ENCODE peak calls at places on chromosome 12, in seven cellular contexts. A is SK-N-SH, I is K562, C is HepG2, P is H1, L is GM12878, T is HCT116. J is an unnamed sample.

GRCh38 chr12:22415342-22416309 is 81.1 kb upstream of the ST8SIA1 start:
- DNase-seq in A (no peak), I (no peak), C (no peak), P (no peak), L (no peak), T (no peak), J (no peak)

GRCh38 chr12:81610955-81611889 is 147.9 kb downstream of the PPFIA2 start:
- DNase-seq in A (peak; percentile 15), I (no peak), C (peak; percentile 28), P (peak; percentile 45), L (no peak), T (no peak), J (peak; percentile 2)

GRCh38 chr12:5185435-5186069 is 141.9 kb downstream of the KCNA5 start:
- DNase-seq in A (no peak), I (no peak), C (no peak), P (no peak), L (no peak), T (no peak), J (no peak)

GRCh38 chr12:96396209-96396608 is 4.0 kb downstream of the CDK17 start:
- DNase-seq in A (no peak), I (no peak), C (no peak), P (no peak), L (no peak), T (no peak), J (no peak)

GRCh38 chr12:78891646-78892353 is 27.2 kb downstream of the SYT1 start:
- DNase-seq in A (no peak), I (no peak), C (no peak), P (no peak), L (no peak), T (no peak), J (no peak)

GRCh38 chr12:122079038-122079531 is 529 bp downstream of the MLXIP start:
- DNase-seq in A (peak; percentile 44), I (no peak), C (no peak), P (peak; percentile 75), L (no peak), T (no peak), J (peak; percentile 39)

GRCh38 chr12:14417717-14418116 is 52.2 kb downstream of the ATF7IP start:
- DNase-seq in A (peak; percentile 46), I (peak; percentile 53), C (peak; percentile 33), P (peak; percentile 72), L (no peak), T (no peak), J (peak; percentile 96)

GRCh38 chr12:53820907-53821306 is 69.1 kb upstream of the CISTR start:
- DNase-seq in A (no peak), I (no peak), C (no peak), P (no peak), L (no peak), T (no peak), J (no peak)

GRCh38 chr12:21774358-21775129 is at the start of gene KCNJ8:
- DNase-seq in A (peak; percentile 87), I (peak; percentile 57), C (no peak), P (peak; percentile 75), L (no peak), T (no peak), J (no peak)

GRCh38 chr12:80576641-80577418 is 130.6 kb upstream of the MYF6 start:
- DNase-seq in A (no peak), I (no peak), C (no peak), P (no peak), L (no peak), T (no peak), J (no peak)

GRCh38 chr12:29208935-29209701 is 60.0 kb downstream of the FAR2 start:
- DNase-seq in A (no peak), I (no peak), C (no peak), P (no peak), L (no peak), T (no peak), J (no peak)

GRCh38 chr12:24088751-24089150 is 139.3 kb upstream of the SOX5 start:
- DNase-seq in A (no peak), I (no peak), C (no peak), P (no peak), L (no peak), T (no peak), J (peak; percentile 34)

GRCh38 chr12:47739959-47740358 is 14.7 kb upstream of the ENDOU start:
- DNase-seq in A (no peak), I (peak; percentile 62), C (peak; percentile 15), P (no peak), L (no peak), T (no peak), J (no peak)

GRCh38 chr12:53752651-53753050 is 872 bp upstream of the CISTR start:
- DNase-seq in A (no peak), I (no peak), C (no peak), P (no peak), L (no peak), T (no peak), J (no peak)

GRCh38 chr12:101710289-101710688 is 12.8 kb downstream of the CHPT1 start:
- DNase-seq in A (no peak), I (no peak), C (no peak), P (no peak), L (no peak), T (no peak), J (no peak)

GRCh38 chr12:129101404-129101803 is 248.1 kb downstream of the GLT1D1 start:
- DNase-seq in A (no peak), I (no peak), C (no peak), P (no peak), L (no peak), T (no peak), J (no peak)

GRCh38 chr12:102659200-102659911 is 179.0 kb upstream of the IGF1 start:
- DNase-seq in A (no peak), I (no peak), C (no peak), P (no peak), L (no peak), T (no peak), J (no peak)

GRCh38 chr12:49200882-49201594 is 12.2 kb upstream of the TUBA1A start:
- DNase-seq in A (peak; percentile 34), I (peak; percentile 63), C (no peak), P (no peak), L (peak; percentile 17), T (peak; percentile 51), J (peak; percentile 93)

GRCh38 chr12:68896881-68897540 is 36.0 kb downstream of the CPM start:
- DNase-seq in A (no peak), I (no peak), C (no peak), P (no peak), L (peak; percentile 26), T (no peak), J (no peak)

GRCh38 chr12:52091869-52092268 is 12.4 kb downstream of the SMIM41 start:
- DNase-seq in A (peak; percentile 5), I (peak; percentile 10), C (no peak), P (no peak), L (no peak), T (peak; percentile 28), J (no peak)

GRCh38 chr12:25040593-25040992 is 91.7 kb upstream of the BCAT1 start:
- DNase-seq in A (no peak), I (no peak), C (no peak), P (no peak), L (no peak), T (no peak), J (peak; percentile 7)

GRCh38 chr12:53300187-53300586 is 692 bp downstream of the MYG1 start:
- DNase-seq in A (peak; percentile 41), I (no peak), C (no peak), P (no peak), L (no peak), T (no peak), J (peak; percentile 9)

GRCh38 chr12:6961278-6961694 is 9.2 kb downstream of the PHB2 start:
- DNase-seq in A (peak; percentile 34), I (peak; percentile 63), C (no peak), P (no peak), L (no peak), T (no peak), J (no peak)

GRCh38 chr12:3389911-3390310 is 101.1 kb upstream of the PRMT8 start:
- DNase-seq in A (peak; percentile 36), I (no peak), C (no peak), P (no peak), L (no peak), T (no peak), J (no peak)

GRCh38 chr12:50862316-50862715 is 19.6 kb downstream of the TMPRSS12 start:
- DNase-seq in A (no peak), I (no peak), C (no peak), P (no peak), L (no peak), T (no peak), J (no peak)

GRCh38 chr12:39503445-39503844 is 60.5 kb upstream of the KIF21A start:
- DNase-seq in A (no peak), I (no peak), C (no peak), P (no peak), L (no peak), T (peak; percentile 21), J (peak; percentile 48)

GRCh38 chr12:130161261-130162231 is 718 bp upstream of the FZD10 start:
- DNase-seq in A (peak; percentile 58), I (no peak), C (no peak), P (peak; percentile 81), L (no peak), T (no peak), J (no peak)

GRCh38 chr12:64931321-64931720 is 106.9 kb downstream of the TBC1D30 start:
- DNase-seq in A (no peak), I (no peak), C (no peak), P (no peak), L (no peak), T (no peak), J (no peak)

GRCh38 chr12:63820427-63820826 is 24.1 kb upstream of the SRGAP1 start:
- DNase-seq in A (no peak), I (no peak), C (no peak), P (no peak), L (no peak), T (no peak), J (no peak)

GRCh38 chr12:12467701-12468218 is 94.9 kb downstream of the DUSP16 start:
- DNase-seq in A (no peak), I (no peak), C (no peak), P (no peak), L (no peak), T (no peak), J (no peak)
- TF ChIP-seq MAX in A (no peak), I (no peak), C (no peak), P (no peak), L (no peak), T (no peak), J (no peak)

GRCh38 chr12:132513458-132514135 is 23.6 kb downstream of the FBRSL1 start:
- DNase-seq in A (no peak), I (no peak), C (no peak), P (no peak), L (no peak), T (no peak), J (no peak)
- H3K79me2 ChIP-seq in A (no peaks in the 10 kb centered on the region), I (no peaks in the 10 kb centered on the region), C (no peaks in the 10 kb centered on the region), P (no peaks in the 10 kb centered on the region), L (no peaks in the 10 kb centered on the region), T (no peaks in the 10 kb centered on the region), J (no peaks in the 10 kb centered on the region)

GRCh38 chr12:119989619-119990381 is 764 bp downstream of the BICDL1 start:
- DNase-seq in A (peak; percentile 87), I (peak; percentile 82), C (peak; percentile 41), P (peak; percentile 95), L (no peak), T (no peak), J (peak; percentile 55)
- TF ChIP-seq MAX in A (peak; percentile 77), I (peak; percentile 60), C (peak; percentile 85), P (peak; percentile 76), L (peak; percentile 42), T (peak; percentile 77), J (no peak)

DNA sequence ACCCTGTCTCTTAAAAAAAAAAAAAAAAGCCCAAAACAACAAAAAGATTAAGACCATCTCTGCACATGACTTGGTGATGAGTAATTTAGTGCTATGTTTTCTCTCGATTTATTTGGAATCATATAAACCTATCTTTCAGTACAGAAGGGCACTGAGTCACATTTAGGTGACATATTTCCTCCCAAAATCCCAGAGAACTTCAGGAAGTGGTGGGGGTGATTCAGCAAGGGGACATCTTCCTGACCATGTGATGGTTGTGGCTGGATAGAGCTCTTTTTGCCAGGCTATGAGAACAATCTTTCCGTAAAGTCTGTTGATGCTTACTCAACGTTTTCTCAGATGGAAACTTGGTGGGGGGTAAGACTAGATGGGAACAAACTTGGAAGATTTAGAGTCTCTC is 50.0 kb downstream of the PPFIBP1 start:
- DNase-seq in A (no peak), I (no peak), C (no peak), P (no peak), L (no peak), T (peak; percentile 37), J (peak; percentile 92)
- H3K79me2 ChIP-seq in A (peaks cover 92% of the 10 kb centered on the region), I (no peaks in the 10 kb centered on the region), C (no peaks in the 10 kb centered on the region), P (no peaks in the 10 kb centered on the region), L (no peaks in the 10 kb centered on the region), T (peaks cover 66% of the 10 kb centered on the region), J (peaks cover 75% of the 10 kb centered on the region)